ENCODE peak calls at places on chromosomes 16 and 17, in four cellular contexts. N is dorsolateral prefrontal cortex, V is MM.1S, D is heart left ventricle. B is an unnamed sample.

GRCh38 chr17:35486920-35487727 is 38.6 kb upstream of the SLFN13 start:
- DNase-seq in D (peak), N (no peak), V (peak), B (no peak)

GRCh38 chr16:25014500-25015147 is 545 bp downstream of the ARHGAP17 start:
- DNase-seq in D (peak), N (peak), V (peak), B (peak)

GRCh38 chr16:49486350-49486749 is 112.7 kb downstream of the C16orf78 start:
- DNase-seq in D (no peak), V (no peak), N (no peak), B (no peak)

GRCh38 chr17:48954300-48954755 is 9.7 kb upstream of the SNF8 start:
- DNase-seq in V (no peak), N (no peak), D (no peak), B (peak)

GRCh38 chr16:87067890-87068289 is 249.3 kb downstream of the C16orf95 start:
- DNase-seq in D (no peak), V (no peak), N (no peak), B (no peak)

GRCh38 chr16:83742520-83742919 is 65.3 kb upstream of the HSBP1 start:
- DNase-seq in D (no peak), V (no peak), N (no peak), B (no peak)

GRCh38 chr17:69540356-69540755 is 125.9 kb downstream of the MAP2K6 start:
- DNase-seq in D (no peak), V (no peak), N (no peak), B (no peak)

GRCh38 chr17:74296548-74296936 is 22.5 kb downstream of the DNAI2 start:
- DNase-seq in D (peak), V (peak), N (peak), B (peak)

GRCh38 chr17:40551091-40551873 is 14.0 kb downstream of the CCR7 start:
- DNase-seq in V (no peak), D (peak), N (peak), B (no peak)

GRCh38 chr17:73746314-73747073 is 102.2 kb upstream of the SDK2 start:
- DNase-seq in D (no peak), N (no peak), V (no peak), B (no peak)

GRCh38 chr16:56294599-56294998 is 103.3 kb downstream of the GNAO1 start:
- DNase-seq in D (no peak), V (no peak), N (no peak), B (no peak)

GRCh38 chr16:89779231-89779912 is 37.1 kb downstream of the FANCA start:
- DNase-seq in D (no peak), N (no peak), V (no peak), B (no peak)

GRCh38 chr16:1828645-1829410 is 1.8 kb downstream of the FAHD1 start:
- DNase-seq in N (no peak), D (no peak), V (no peak), B (no peak)

GRCh38 chr17:59366040-59366757 is 34.7 kb downstream of the YPEL2 start:
- DNase-seq in N (no peak), D (no peak), V (no peak), B (no peak)

GRCh38 chr16:29705030-29705429 is 26.1 kb downstream of the QPRT start:
- DNase-seq in N (no peak), D (no peak), V (no peak), B (no peak)

GRCh38 chr16:20755238-20755637 is 8.6 kb upstream of the ACSM3 start:
- DNase-seq in D (no peak), V (no peak), N (no peak), B (no peak)

GRCh38 chr17:63928966-63929695 is 3.0 kb downstream of the CD79B start:
- DNase-seq in D (no peak), N (no peak), V (no peak), B (no peak)

GRCh38 chr16:85286970-85287814 is 174.9 kb upstream of the CIBAR2 start:
- DNase-seq in V (no peak), D (no peak), N (peak), B (no peak)

GRCh38 chr17:78883090-78883532 is 19.9 kb downstream of the CEP295NL start:
- DNase-seq in V (no peak), N (no peak), D (peak), B (no peak)

GRCh38 chr16:83733301-83733700 is 74.5 kb upstream of the HSBP1 start:
- DNase-seq in N (no peak), D (no peak), V (no peak), B (no peak)

GRCh38 chr16:4293822-4294457 is 21.1 kb upstream of the TFAP4 start:
- DNase-seq in V (no peak), N (no peak), D (peak), B (peak)

GRCh38 chr16:4293181-4293716 is 20.4 kb upstream of the TFAP4 start:
- DNase-seq in V (no peak), D (no peak), N (no peak), B (no peak)

GRCh38 chr16:4288148-4288921 is 15.5 kb upstream of the TFAP4 start:
- DNase-seq in D (peak), N (peak), V (peak), B (peak)

GRCh38 chr16:4291699-4292098 is 18.9 kb upstream of the TFAP4 start:
- DNase-seq in N (no peak), V (no peak), D (no peak), B (no peak)

DNA sequence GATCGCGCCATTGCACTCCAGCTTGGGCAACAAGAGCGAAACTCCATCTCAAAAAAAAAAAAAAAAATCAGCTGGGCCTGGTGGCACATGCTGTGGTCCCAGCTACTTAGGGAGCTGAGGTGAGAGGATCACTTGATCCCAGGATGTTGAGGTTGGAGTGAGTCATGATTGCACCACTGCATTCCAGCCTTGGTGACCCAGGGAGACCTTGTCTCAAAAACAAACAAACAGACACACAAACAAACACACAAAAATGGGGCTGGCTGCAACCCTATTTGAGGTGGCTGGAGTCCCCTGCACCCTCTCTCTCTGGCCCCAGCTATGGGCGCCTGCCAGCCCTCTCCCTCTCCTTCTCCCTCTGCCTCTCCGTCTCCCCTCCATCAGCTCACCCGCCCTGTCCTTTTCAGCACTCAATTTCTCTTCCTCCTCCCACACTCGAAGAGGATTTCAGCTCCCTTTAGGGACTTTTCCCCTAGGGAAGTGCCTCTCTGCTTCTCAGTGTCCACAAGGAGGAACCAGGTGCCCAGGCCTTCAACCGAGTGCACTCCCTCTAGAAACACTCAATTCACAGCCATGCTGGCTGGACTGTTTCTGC is 17.5 kb upstream of the TFAP4 start:
- DNase-seq in V (no peak), D (no peak), N (no peak), B (no peak)
- TF ChIP-seq CTCF in V (no peak), D (no peak), N (no peak), B (no peak)

DNA sequence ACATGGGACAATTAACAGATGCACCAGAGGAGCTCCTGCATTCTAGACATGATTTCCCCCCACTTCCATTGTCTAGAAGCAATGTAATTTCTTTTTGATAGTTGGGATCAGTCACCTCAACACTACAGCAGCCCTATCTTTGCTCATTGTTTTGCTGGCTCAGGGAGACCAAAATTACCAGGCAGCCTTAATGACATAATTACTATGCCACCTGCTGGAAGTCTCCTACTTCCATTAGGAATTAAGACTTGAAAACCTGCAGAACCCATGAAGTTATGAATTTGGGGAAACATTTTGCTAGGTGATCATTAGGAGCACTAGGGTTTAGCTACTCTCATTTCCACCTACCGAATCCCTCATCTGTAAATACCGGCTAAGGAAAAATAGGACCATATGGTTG is 312.0 kb upstream of the CA10 start:
- DNase-seq in D (no peak), N (no peak), V (no peak), B (no peak)
- TF ChIP-seq CTCF in D (no peak), N (no peak), V (no peak), B (no peak)

GRCh38 chr17:76504117-76504516 is 2.9 kb upstream of the RHBDF2 start:
- DNase-seq in D (no peak), N (no peak), V (peak), B (no peak)
- TF ChIP-seq CTCF in D (no peak), N (no peak), V (peak), B (no peak)

GRCh38 chr16:13453325-13453724 is 466.6 kb upstream of the ERCC4 start:
- DNase-seq in V (no peak), D (no peak), N (no peak), B (no peak)

GRCh38 chr16:13448346-13448745 is 471.6 kb upstream of the ERCC4 start:
- DNase-seq in N (no peak), V (no peak), D (no peak), B (no peak)

DNA sequence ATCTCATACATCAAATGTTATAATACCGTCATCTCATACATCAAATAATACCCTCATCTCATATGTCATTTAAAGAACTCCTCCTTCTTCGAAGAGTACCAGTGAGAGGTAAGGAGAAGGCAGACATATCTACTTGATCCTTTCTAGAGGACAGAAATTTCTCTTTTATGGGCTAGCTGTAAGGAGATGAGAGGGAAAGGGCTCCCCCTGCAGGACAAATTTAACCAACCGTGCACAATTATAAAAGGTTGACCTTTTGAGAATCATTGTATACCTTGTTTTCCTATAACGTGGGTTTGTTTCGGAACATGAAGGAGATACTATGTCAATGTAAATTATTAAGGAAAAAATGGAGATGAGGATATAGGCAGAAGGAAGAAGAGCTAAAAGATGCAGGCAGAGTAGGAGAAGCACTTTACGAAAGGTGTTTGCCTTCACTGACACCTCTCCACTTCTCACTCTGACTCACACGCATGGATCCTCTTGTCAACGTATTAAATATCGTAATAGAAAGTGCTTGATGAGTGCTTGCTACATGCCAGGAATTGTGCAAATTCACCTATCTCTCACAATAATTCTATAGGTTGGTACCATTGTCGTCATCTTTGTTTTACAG is 465.9 kb upstream of the ERCC4 start:
- DNase-seq in D (no peak), N (peak), V (peak), B (peak)
- TF ChIP-seq CTCF in D (peak), N (peak), V (peak), B (peak)

GRCh38 chr17:9006175-9006767 is 15.0 kb upstream of the NTN1 start:
- DNase-seq in V (no peak), N (no peak), D (no peak), B (no peak)

GRCh38 chr17:9004961-9005285 is 16.4 kb upstream of the NTN1 start:
- DNase-seq in N (no peak), D (no peak), V (no peak), B (no peak)

GRCh38 chr17:9003355-9004131 is 17.8 kb upstream of the NTN1 start:
- DNase-seq in D (no peak), V (no peak), N (no peak), B (peak)

GRCh38 chr17:9002610-9003354 is 18.5 kb upstream of the NTN1 start:
- DNase-seq in V (no peak), N (no peak), D (peak), B (peak)

GRCh38 chr17:9004132-9004960 is 17.0 kb upstream of the NTN1 start:
- DNase-seq in D (no peak), V (no peak), N (no peak), B (no peak)
- TF ChIP-seq CTCF in D (no peak), V (no peak), N (no peak), B (peak)

DNA sequence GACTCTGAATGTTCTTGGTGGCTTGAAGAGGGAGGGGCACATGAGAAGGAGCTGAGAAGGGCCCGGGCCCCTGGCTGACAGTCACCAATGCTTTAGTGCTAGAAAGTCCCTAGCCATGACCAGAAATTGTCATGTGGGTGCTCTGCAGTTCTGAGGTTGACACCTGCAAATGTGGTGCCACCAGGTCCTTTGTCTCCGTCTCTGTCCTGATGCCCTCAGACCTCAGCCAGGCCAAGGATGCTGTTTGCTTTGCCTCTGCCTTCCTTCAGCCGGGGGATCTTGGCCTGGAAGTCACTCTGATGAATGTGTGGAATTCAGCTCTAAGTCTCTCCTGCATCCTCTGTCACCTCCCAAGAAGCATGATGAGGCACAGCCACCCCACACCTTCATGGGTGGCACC is 63.6 kb downstream of the TNFRSF13B start:
- DNase-seq in D (no peak), N (no peak), V (no peak), B (no peak)
- TF ChIP-seq CTCF in D (no peak), N (no peak), V (no peak), B (no peak)

B was measured in progenitor cell of endocrine pancreas.